ENCODE peak calls at places on chromosomes 5 and 9, in eight cellular contexts. S is dorsolateral prefrontal cortex, N is WTC11, E is transverse colon, R is A549, P is HepG2, K is glutamatergic neuron, C is heart right ventricle. M is an unnamed sample.

GRCh38 chr5:146447734-146448380 is 724 bp downstream of the TCERG1 start:
- DNase-seq in S (no peak), N (peak; percentile 38), E (peak; percentile 45), R (peak; percentile 33), P (peak; percentile 47), K (no peak), C (peak; percentile 7), M (no peak)

GRCh38 chr5:10452768-10453331 is 11.2 kb downstream of the ROPN1L start:
- DNase-seq in S (peak; percentile 47), N (no peak), E (no peak), R (peak; percentile 91), P (peak; percentile 55), K (no peak), C (peak; percentile 25), M (no peak)

GRCh38 chr5:53481887-53482716 is 1.7 kb downstream of the FST start:
- DNase-seq in S (peak; percentile 14), N (peak; percentile 64), E (peak; percentile 69), R (peak; percentile 64), P (peak; percentile 58), K (peak; percentile 75), C (peak; percentile 48), M (peak; percentile 88)

GRCh38 chr5:16784843-16785791 is 151.0 kb downstream of the MYO10 start:
- DNase-seq in S (peak; percentile 69), N (no peak), E (no peak), R (no peak), P (no peak), K (no peak), C (no peak), M (peak; percentile 63)

GRCh38 chr5:124823336-124823849 is 77.0 kb upstream of the ZNF608 start:
- DNase-seq in S (no peak), N (no peak), E (no peak), R (no peak), P (no peak), K (no peak), C (no peak), M (no peak)

GRCh38 chr5:138179277-138179857 is 455 bp downstream of the KIF20A start:
- DNase-seq in S (peak; percentile 11), N (peak; percentile 15), E (no peak), R (peak; percentile 6), P (peak; percentile 8), K (peak; percentile 19), C (no peak), M (no peak)

GRCh38 chr5:42807722-42808447 is 3.8 kb downstream of the SELENOP start:
- DNase-seq in S (peak; percentile 22), N (no peak), E (no peak), R (no peak), P (peak; percentile 75), K (no peak), C (no peak), M (no peak)

GRCh38 chr5:79736528-79737514 is 47.2 kb downstream of the CMYA5 start:
- DNase-seq in S (no peak), N (no peak), E (no peak), R (no peak), P (no peak), K (no peak), C (no peak), M (no peak)

GRCh38 chr5:159182691-159183090 is 26.7 kb downstream of the RNF145 start:
- DNase-seq in S (no peak), N (no peak), E (no peak), R (peak; percentile 77), P (peak; percentile 83), K (no peak), C (no peak), M (no peak)

GRCh38 chr5:33807771-33808170 is 84.0 kb downstream of the ADAMTS12 start:
- DNase-seq in S (no peak), N (no peak), E (no peak), R (no peak), P (no peak), K (no peak), C (no peak), M (no peak)

GRCh38 chr5:144336619-144337018 is 165.9 kb downstream of the KCTD16 start:
- DNase-seq in S (no peak), N (no peak), E (no peak), R (no peak), P (no peak), K (no peak), C (no peak), M (no peak)

GRCh38 chr5:72066658-72067057 is 40.6 kb upstream of the MAP1B start:
- DNase-seq in S (no peak), N (no peak), E (no peak), R (peak; percentile 80), P (no peak), K (no peak), C (no peak), M (no peak)

GRCh38 chr9:69919461-69920061 is 98.9 kb downstream of the CFAP95 start:
- DNase-seq in S (no peak), N (no peak), E (no peak), R (peak; percentile 59), P (peak; percentile 50), K (no peak), C (peak; percentile 14), M (no peak)

GRCh38 chr9:110975278-110975677 is 63.0 kb downstream of the LPAR1 start:
- DNase-seq in S (no peak), N (no peak), E (no peak), R (no peak), P (no peak), K (no peak), C (no peak), M (no peak)

GRCh38 chr9:85528607-85529006 is 213.1 kb downstream of the AGTPBP1 start:
- DNase-seq in S (no peak), N (no peak), E (no peak), R (no peak), P (no peak), K (no peak), C (no peak), M (no peak)

GRCh38 chr9:89405832-89406231 is 87.5 kb downstream of the SECISBP2 start:
- DNase-seq in S (no peak), N (no peak), E (peak; percentile 61), R (no peak), P (no peak), K (no peak), C (peak; percentile 40), M (peak; percentile 47)

DNA sequence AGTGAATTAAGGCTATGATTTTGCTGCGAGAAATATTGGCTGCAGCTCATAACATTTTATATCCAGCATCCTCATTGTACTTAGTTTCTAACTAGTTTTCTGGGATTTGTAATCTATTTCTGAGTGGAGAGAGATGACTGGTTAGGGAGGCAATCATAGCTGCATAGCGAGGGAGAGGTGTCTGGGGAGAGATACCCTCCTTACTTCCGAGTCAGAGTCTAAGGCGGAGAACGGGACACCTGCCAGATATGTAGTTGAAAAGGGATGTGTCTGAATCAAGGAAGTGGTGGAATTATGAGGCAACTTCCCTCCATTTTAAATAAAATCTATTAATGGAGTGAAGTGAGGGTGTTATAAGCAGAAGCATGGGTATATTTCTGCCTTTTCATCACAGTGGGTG is 126.5 kb downstream of the MAST4 start:
- DNase-seq in S (no peak), N (no peak), E (no peak), R (no peak), P (no peak), K (no peak), C (no peak), M (no peak)
- TF ChIP-seq CTCF in S (no peak), N (no peak), E (no peak), R (no peak), P (no peak), K (no peak), C (no peak), M (no peak)

GRCh38 chr5:158010831-158011230 is 151.9 kb upstream of the CLINT1 start:
- DNase-seq in S (no peak), N (no peak), E (no peak), R (no peak), P (no peak), K (no peak), C (no peak), M (no peak)

GRCh38 chr5:158013303-158013702 is 154.4 kb upstream of the CLINT1 start:
- DNase-seq in S (no peak), N (peak; percentile 28), E (no peak), R (no peak), P (no peak), K (no peak), C (no peak), M (no peak)

GRCh38 chr5:158011420-158011819 is 152.5 kb upstream of the CLINT1 start:
- DNase-seq in S (no peak), N (no peak), E (no peak), R (no peak), P (no peak), K (no peak), C (no peak), M (no peak)

GRCh38 chr5:158014367-158014766 is 155.4 kb upstream of the CLINT1 start:
- DNase-seq in S (no peak), N (no peak), E (no peak), R (no peak), P (no peak), K (no peak), C (no peak), M (no peak)

GRCh38 chr5:158013939-158014338 is 155.0 kb upstream of the CLINT1 start:
- DNase-seq in S (no peak), N (peak; percentile 50), E (peak; percentile 42), R (peak; percentile 49), P (peak; percentile 7), K (peak; percentile 30), C (peak; percentile 32), M (no peak)
- TF ChIP-seq CTCF in S (peak; percentile 39), N (peak; percentile 26), E (peak; percentile 24), R (peak; percentile 29), P (peak; percentile 49), K (no peak), C (peak; percentile 43), M (peak; percentile 10)

GRCh38 chr9:90659626-90660364 is 17.2 kb upstream of the DIRAS2 start:
- DNase-seq in S (no peak), N (no peak), E (no peak), R (no peak), P (no peak), K (no peak), C (no peak), M (no peak)

GRCh38 chr9:90665072-90665471 is 22.4 kb upstream of the DIRAS2 start:
- DNase-seq in S (no peak), N (peak; percentile 69), E (no peak), R (no peak), P (no peak), K (peak; percentile 24), C (no peak), M (no peak)
- TF ChIP-seq CTCF in S (no peak), N (peak; percentile 25), E (no peak), R (no peak), P (no peak), K (no peak), C (no peak), M (no peak)

DNA sequence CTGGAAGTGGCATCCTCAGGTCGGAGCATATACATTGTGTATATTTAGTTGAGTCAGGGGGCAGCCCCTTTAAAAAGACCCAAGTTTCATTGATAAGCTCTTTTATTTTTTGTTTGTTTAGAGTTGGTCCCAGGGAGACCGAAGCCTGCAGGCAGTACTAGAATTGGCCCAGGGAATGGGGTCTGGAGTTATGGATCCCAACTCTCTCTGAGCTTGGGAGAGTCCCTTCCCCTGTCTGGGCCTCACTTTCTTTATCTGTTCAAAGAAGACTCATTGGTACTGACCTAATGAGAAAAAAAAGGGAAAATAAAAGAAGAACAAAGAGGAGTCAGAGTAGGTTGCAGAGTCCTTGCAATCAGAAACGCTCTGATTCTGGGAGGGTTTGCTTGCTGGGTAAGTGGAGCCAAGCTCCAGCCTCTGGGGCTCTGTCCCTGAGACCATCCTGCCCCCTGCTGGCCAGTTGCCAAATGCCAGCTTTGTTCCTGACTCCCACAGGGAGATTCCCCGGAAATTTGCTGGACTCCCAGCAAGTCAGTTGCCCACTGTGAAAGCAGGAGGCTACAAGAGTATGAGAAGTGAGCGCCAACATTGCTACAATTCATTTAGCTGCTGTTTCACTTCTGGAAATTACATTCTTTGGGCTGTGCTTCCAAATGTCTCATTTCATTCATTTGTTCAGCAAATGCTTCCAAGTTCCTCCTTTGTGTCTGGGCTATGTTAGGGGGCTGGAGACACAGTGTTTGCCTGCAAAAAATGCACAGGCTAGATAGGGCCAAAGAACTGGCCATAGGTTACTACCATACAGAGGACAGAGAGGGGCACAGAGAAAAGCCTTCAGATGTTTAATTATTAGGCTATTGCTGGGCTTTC is 156.2 kb downstream of the MELK start:
- DNase-seq in S (peak; percentile 74), N (peak; percentile 97), E (peak; percentile 84), R (peak; percentile 76), P (peak; percentile 54), K (peak; percentile 96), C (no peak), M (no peak)
- TF ChIP-seq CTCF in S (peak; percentile 52), N (peak; percentile 93), E (peak; percentile 57), R (peak; percentile 82), P (peak; percentile 89), K (peak; percentile 97), C (peak; percentile 33), M (peak; percentile 10)

M was measured in psoas muscle.